ENCODE peak calls at places on chromosomes 3 and 15, in five cellular contexts. W, A, M, N and E are unnamed samples.

GRCh38 chr3:33392703-33393125 is 47.5 kb downstream of the UBP1 start:
- DNase-seq in W (peak), A (no peak), M (no peak), N (peak), E (peak)

GRCh38 chr3:157261000-157261399 is 101.1 kb upstream of the CCNL1 start:
- DNase-seq in W (no peak), A (no peak), M (no peak), N (peak), E (no peak)

GRCh38 chr3:172048599-172048998 is 9.2 kb downstream of the FNDC3B start:
- DNase-seq in W (no peak), A (no peak), M (no peak), N (no peak), E (no peak)

GRCh38 chr3:150462108-150462507 is 54.0 kb downstream of the TSC22D2 start:
- DNase-seq in W (no peak), A (peak), M (no peak), N (no peak), E (no peak)

GRCh38 chr3:4722103-4722502 is 229.0 kb downstream of the ITPR1 start:
- DNase-seq in W (peak), A (peak), M (no peak), N (no peak), E (peak)

GRCh38 chr3:158912621-158913020 is 110.8 kb downstream of the MFSD1 start:
- DNase-seq in W (no peak), A (no peak), M (no peak), N (no peak), E (no peak)

GRCh38 chr3:133655731-133656130 is 6.0 kb downstream of the TOPBP1 start:
- DNase-seq in W (no peak), A (no peak), M (no peak), N (no peak), E (peak)

GRCh38 chr15:64070965-64071851 is 22.4 kb downstream of the CIAO2A start:
- DNase-seq in W (peak), A (peak), M (peak), N (peak), E (peak)

GRCh38 chr3:113698891-113699465 is 2.5 kb upstream of the USF3 start:
- DNase-seq in W (peak), A (peak), M (no peak), N (no peak), E (no peak)

GRCh38 chr3:144380832-144381231 is 409.2 kb downstream of the DIPK2A start:
- DNase-seq in W (no peak), A (no peak), M (peak), N (no peak), E (no peak)

GRCh38 chr3:127792664-127793292 is 29.5 kb downstream of the MGLL start:
- DNase-seq in W (peak), A (no peak), M (peak), N (peak), E (peak)

GRCh38 chr3:4976109-4976508 is 3.1 kb upstream of the BHLHE40 start:
- DNase-seq in W (peak), A (peak), M (peak), N (no peak), E (peak)

GRCh38 chr15:43872416-43873020 is 45.7 kb downstream of the WDR76 start:
- DNase-seq in W (peak), A (peak), M (no peak), N (peak), E (peak)

GRCh38 chr3:72907851-72908620 is 20.2 kb downstream of the GXYLT2 start:
- DNase-seq in W (peak), A (no peak), M (no peak), N (peak), E (peak)

GRCh38 chr15:61796056-61796455 is 264.2 kb downstream of the VPS13C start:
- DNase-seq in W (peak), A (no peak), M (no peak), N (no peak), E (no peak)

GRCh38 chr15:56207092-56207491 is 36.6 kb downstream of the RFX7 start:
- DNase-seq in W (no peak), A (no peak), M (no peak), N (no peak), E (no peak)

GRCh38 chr3:178551916-178552321 is 15.7 kb downstream of the KCNMB2 start:
- DNase-seq in W (peak), A (no peak), M (no peak), N (no peak), E (peak)

GRCh38 chr3:195140816-195141793 is 129.9 kb downstream of the XXYLT1 start:
- DNase-seq in W (peak), A (peak), M (no peak), N (no peak), E (peak)

GRCh38 chr3:33914731-33915389 is 116.4 kb downstream of the PDCD6IP start:
- DNase-seq in W (no peak), A (peak), M (no peak), N (no peak), E (no peak)

GRCh38 chr15:78340243-78341056 is at the start of gene CRABP1:
- DNase-seq in W (no peak), A (no peak), M (no peak), N (no peak), E (no peak)

GRCh38 chr3:122519693-122520092 is 5.0 kb upstream of the KPNA1 start:
- DNase-seq in W (no peak), A (no peak), M (no peak), N (no peak), E (no peak)

GRCh38 chr3:116069024-116069423 is 376.3 kb downstream of the LSAMP start:
- DNase-seq in W (no peak), A (no peak), M (no peak), N (no peak), E (no peak)

GRCh38 chr3:52010431-52010830 is 14.7 kb upstream of the RPL29 start:
- DNase-seq in W (no peak), A (no peak), M (no peak), N (no peak), E (no peak)

GRCh38 chr15:99155961-99156443 is 51.1 kb downstream of the SYNM start:
- DNase-seq in W (peak), A (peak), M (no peak), N (no peak), E (no peak)

GRCh38 chr3:183427206-183428139 is 946 bp downstream of the MCF2L2 start:
- DNase-seq in W (no peak), A (no peak), M (no peak), N (no peak), E (no peak)

GRCh38 chr3:156285626-156286025 is 165.2 kb downstream of the KCNAB1 start:
- DNase-seq in W (no peak), A (no peak), M (no peak), N (no peak), E (no peak)

GRCh38 chr3:122456074-122456473 is 40.2 kb upstream of the WDR5B start:
- DNase-seq in W (no peak), A (no peak), M (no peak), N (no peak), E (no peak)

GRCh38 chr3:120569224-120569915 is 26.8 kb upstream of the NDUFB4 start:
- DNase-seq in W (peak), A (no peak), M (no peak), N (no peak), E (no peak)

GRCh38 chr3:124826703-124827102 is 60.5 kb downstream of the ITGB5 start:
- DNase-seq in W (peak), A (no peak), M (no peak), N (no peak), E (peak)

GRCh38 chr3:11335056-11335608 is 62.9 kb downstream of the ATG7 start:
- DNase-seq in W (peak), A (peak), M (no peak), N (no peak), E (peak)

GRCh38 chr15:74208901-74209559 is 6.4 kb upstream of the STRA6 start:
- DNase-seq in W (peak), A (peak), M (no peak), N (no peak), E (no peak)

GRCh38 chr3:146803746-146804145 is 198.6 kb upstream of the PLSCR5 start:
- DNase-seq in W (peak), A (no peak), M (no peak), N (peak), E (peak)

GRCh38 chr3:33855884-33856546 is 57.6 kb downstream of the PDCD6IP start:
- DNase-seq in W (no peak), A (no peak), M (no peak), N (no peak), E (peak)

GRCh38 chr3:188319569-188319968 is 165.6 kb downstream of the LPP start:
- DNase-seq in W (peak), A (no peak), M (no peak), N (no peak), E (peak)

GRCh38 chr3:165749241-165749640 is 88.0 kb downstream of the BCHE start:
- DNase-seq in W (no peak), A (no peak), M (no peak), N (no peak), E (no peak)

GRCh38 chr3:165751654-165752053 is 85.6 kb downstream of the BCHE start:
- DNase-seq in W (no peak), A (no peak), M (no peak), N (no peak), E (no peak)

GRCh38 chr3:165748094-165748493 is 89.1 kb downstream of the BCHE start:
- DNase-seq in W (no peak), A (no peak), M (no peak), N (no peak), E (no peak)

GRCh38 chr3:165746874-165747273 is 90.3 kb downstream of the BCHE start:
- DNase-seq in W (no peak), A (no peak), M (no peak), N (no peak), E (no peak)

GRCh38 chr3:165749817-165750216 is 87.4 kb downstream of the BCHE start:
- DNase-seq in W (no peak), A (no peak), M (no peak), N (no peak), E (no peak)
- H3K4me3 ChIP-seq in W (no peak), A (no peak), M (no peak), N (no peak), E (no peak)

DNA sequence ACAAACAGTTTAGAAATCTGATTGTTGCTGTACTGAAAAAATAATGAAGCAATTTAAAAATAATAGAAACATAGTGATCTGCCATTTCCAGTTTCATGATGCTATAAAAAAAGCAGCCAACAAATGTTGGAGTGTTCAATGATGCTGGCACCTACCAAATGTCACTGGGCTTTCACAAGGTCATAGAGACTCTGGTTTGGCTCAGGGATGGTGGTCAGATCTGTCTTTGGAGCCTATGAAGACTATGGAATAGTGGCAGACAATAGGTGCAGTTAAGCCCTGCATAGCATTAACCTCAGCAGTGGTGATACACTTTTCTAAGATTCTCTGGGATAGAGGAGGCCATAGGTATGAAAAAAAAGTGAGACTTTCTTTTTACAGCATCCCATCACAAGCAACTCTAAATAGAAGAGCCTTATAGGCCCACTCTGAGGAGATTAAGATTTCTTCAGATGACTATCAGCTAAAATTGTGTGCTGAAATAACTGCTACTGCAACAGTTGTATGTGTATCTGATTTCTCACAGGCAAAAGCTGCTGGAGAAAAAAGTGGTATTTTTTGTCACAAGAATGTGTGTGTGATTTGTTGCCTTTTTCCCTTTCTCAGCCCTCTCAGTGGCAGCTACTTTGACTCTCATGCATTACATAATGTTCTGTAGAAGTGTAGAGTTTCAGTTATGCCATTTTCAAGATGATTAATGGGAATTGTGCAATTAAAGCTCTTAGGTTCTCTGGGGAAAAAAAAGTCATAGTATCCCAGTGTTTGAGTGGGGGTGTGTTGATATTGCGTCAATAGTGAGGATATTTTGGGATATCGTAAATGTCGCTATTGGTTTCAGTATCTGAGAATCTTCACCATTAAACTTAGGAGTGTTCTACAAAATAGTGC is 137.4 kb downstream of the MBNL1 start:
- DNase-seq in W (peak), A (no peak), M (no peak), N (peak), E (no peak)
- H3K4me3 ChIP-seq in W (no peak), A (no peak), M (no peak), N (no peak), E (no peak)

DNA sequence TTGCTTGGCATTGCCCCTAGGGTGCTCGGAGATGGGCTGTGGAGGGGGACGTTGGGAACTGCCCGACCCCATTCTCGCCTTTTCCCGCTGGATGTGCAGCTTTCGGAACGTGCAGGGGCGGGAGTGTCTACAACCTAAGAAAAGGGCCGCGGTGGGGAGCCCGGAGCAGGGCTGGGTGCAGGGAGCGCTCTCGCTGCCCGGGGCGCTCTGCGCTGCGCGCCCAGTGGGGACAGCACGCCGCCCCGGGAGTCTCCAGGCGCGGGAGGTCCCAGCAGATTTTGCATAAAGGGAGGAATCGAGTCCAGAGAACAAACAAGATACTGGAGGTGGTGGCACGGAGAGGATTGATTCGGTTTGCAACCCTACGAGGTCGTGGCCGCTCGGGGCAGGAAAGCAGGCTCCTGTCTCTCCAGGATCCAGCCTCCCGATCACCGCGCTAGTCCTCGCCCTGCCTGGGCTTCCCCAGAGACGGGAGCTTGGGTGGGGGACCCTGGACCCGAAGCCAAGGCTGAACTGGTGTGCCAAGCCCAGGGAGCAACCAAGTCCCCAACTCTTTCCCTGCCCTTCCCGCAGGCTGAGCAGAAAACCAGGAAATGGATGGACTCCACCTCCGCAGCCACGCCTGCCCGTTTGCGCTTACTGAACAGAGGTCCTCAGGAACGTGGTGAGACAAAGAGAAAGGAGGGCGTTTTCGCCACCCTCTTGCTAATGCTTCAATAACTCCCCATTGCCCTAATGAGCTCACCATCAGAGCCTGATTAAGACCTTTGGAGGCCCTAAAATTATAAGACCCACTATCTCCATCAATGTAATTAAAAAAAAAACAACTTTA is 59.7 kb downstream of the NOX5 start:
- DNase-seq in W (peak), A (peak), M (peak), N (no peak), E (peak)
- H3K4me3 ChIP-seq in W (peak), A (peak), M (peak), N (peak), E (peak)

GRCh38 chr15:25059698-25060471 is 105.1 kb downstream of the SNRPN start:
- DNase-seq in W (no peak), A (no peak), M (no peak), N (no peak), E (no peak)
- H3K4me3 ChIP-seq in W (no peak), A (no peak), M (no peak), N (no peak), E (no peak)

DNA sequence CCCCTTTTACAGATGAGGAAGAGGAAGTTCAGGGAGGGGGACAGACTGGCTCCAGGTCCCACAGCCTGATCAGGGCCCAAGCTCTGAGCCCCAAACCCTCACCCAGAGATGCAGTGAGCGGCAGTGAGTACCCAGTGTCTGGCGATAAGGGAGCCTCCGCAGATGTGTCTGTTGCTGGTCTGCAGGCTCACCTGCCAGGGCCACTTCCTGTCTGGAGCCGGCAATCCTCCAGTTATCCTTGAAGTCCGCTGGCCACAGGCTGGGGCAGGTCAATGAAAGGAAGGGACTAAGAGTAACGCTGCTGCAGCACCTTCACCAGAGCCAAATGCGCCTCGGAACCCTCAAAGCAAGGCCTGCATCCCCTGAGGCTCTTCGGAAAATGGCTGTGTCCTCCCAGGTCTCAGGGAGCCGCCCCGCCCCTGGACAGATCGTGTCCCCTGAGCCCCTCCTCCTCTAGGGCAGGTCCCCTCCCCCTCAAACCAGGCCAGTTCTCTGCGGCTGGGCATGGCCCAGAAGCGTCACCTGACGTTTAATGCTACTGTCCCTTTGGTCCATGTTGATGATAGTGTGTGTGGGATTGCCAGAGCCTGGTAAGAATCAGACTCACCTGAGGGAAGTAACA is 51.5 kb downstream of the MYL3 start:
- DNase-seq in W (no peak), A (peak), M (no peak), N (no peak), E (no peak)
- H3K4me3 ChIP-seq in W (no peak), A (peak), M (peak), N (no peak), E (no peak)

GRCh38 chr15:31217566-31218270 is 108.9 kb upstream of the KLF13 start:
- DNase-seq in W (no peak), A (no peak), M (no peak), N (no peak), E (no peak)

GRCh38 chr15:31216210-31216911 is 110.3 kb upstream of the KLF13 start:
- DNase-seq in W (no peak), A (peak), M (peak), N (no peak), E (no peak)

GRCh38 chr15:31215490-31216209 is 111.0 kb upstream of the KLF13 start:
- DNase-seq in W (no peak), A (peak), M (peak), N (no peak), E (peak)

GRCh38 chr15:31214864-31215489 is 111.7 kb upstream of the KLF13 start:
- DNase-seq in W (no peak), A (no peak), M (peak), N (no peak), E (no peak)

DNA sequence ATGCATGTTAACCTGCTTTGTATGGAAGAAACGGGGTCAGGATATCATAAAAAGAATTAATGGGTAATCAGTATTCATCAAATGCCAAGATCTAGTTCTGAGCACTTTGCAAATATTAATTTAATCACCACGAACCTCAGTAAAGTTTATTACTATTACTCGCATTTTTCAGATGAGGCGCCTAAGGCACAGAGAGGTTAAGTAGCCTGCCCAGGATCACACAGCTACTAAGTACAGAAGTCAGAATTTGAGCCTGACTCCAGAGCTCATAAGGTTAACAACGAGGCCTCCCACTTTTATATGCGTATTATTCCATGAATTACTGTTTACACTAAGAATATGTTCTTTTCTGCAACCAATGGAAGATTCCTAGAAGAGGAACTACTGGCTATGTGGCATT is 109.6 kb upstream of the KLF13 start:
- DNase-seq in W (no peak), A (no peak), M (peak), N (no peak), E (no peak)
- H3K4me3 ChIP-seq in W (no peak), A (no peak), M (no peak), N (no peak), E (no peak)

DNA sequence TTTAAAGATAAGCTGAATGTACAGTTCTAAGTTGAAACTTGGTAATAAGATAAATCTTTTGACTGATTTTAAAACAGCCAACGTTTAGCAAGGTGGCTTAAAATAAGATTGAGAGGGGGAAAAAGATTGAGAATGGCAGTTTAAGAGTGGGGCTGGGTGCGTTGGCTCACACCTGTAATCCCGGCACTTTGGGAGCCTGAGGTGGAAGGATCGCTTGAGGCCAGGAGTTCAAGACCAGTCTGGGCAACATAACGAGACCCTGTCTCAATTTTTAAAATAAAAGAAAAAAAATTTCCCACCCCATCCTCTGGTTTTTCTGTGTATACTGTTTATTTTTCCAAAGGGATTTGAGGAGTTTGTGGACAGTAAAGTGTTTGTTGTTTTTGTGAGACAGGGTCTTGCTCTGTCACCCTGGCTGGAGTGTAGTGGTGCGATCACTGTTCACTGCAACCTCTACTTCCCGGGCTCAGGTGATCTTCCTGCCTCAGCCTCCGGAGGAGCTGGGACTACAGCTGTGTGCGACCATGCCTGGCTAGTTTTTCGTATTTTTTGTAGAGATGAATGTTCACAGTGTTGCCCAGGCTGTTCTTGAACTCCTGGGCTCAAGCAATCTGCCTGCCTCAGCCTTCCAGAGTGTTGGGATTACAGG is 3.0 kb downstream of the MAPK6 start:
- DNase-seq in W (no peak), A (no peak), M (no peak), N (no peak), E (no peak)
- H3K4me3 ChIP-seq in W (peak), A (peak), M (no peak), N (peak), E (no peak)